ENCODE peak calls at places on chromosomes 6 and 20, in four cellular contexts. I, L, S and J are unnamed samples. For H3K9me3, the result is how much of the 10 kb centered on the place peaks cover.

GRCh38 chr20:63873477-63873971 is 8.5 kb downstream of the TPD52L2 start:
- DNase-seq in S (no peak), L (no peak), I (peak), J (no peak)

GRCh38 chr6:112155900-112156299 is 68.5 kb downstream of the FAM229B start:
- DNase-seq in L (no peak), I (no peak), S (no peak), J (no peak)

GRCh38 chr6:10248378-10248843 is 166.5 kb downstream of the TFAP2A start:
- DNase-seq in I (no peak), S (peak), L (no peak), J (no peak)

GRCh38 chr6:53447869-53448268 is 97.0 kb downstream of the GCLC start:
- DNase-seq in S (no peak), I (no peak), L (no peak), J (no peak)

GRCh38 chr6:71463061-71463460 is 174.4 kb downstream of the OGFRL1 start:
- DNase-seq in L (no peak), S (no peak), I (no peak), J (no peak)

GRCh38 chr6:130482645-130483390 is 117.0 kb downstream of the TMEM200A start:
- DNase-seq in I (no peak), S (no peak), L (no peak), J (no peak)

GRCh38 chr6:82396964-82397761 is 33.5 kb downstream of the TPBG start:
- DNase-seq in I (peak), S (no peak), L (no peak), J (peak)

GRCh38 chr20:58647814-58648501 is 3.1 kb upstream of the STX16 start:
- DNase-seq in L (no peak), I (no peak), S (no peak), J (no peak)

GRCh38 chr20:47810686-47811347 is 25.5 kb upstream of the SULF2 start:
- DNase-seq in S (no peak), I (no peak), L (no peak), J (no peak)

GRCh38 chr6:79601020-79601609 is 30.0 kb upstream of the SH3BGRL2 start:
- DNase-seq in S (no peak), L (no peak), I (peak), J (no peak)

GRCh38 chr6:136284909-136285308 is 4.7 kb downstream of the BCLAF1 start:
- DNase-seq in S (no peak), L (no peak), I (no peak), J (no peak)

GRCh38 chr6:38603492-38603891 is 36.2 kb downstream of the BTBD9 start:
- DNase-seq in L (no peak), I (no peak), S (no peak), J (no peak)

GRCh38 chr20:62064788-62065668 is 653 bp downstream of the TAF4 start:
- DNase-seq in I (no peak), S (no peak), L (peak), J (peak)

GRCh38 chr6:34638834-34639736 is 57.5 kb downstream of the ILRUN start:
- DNase-seq in S (no peak), L (peak), I (no peak), J (no peak)

GRCh38 chr20:42100137-42100704 is 482.0 kb upstream of the CHD6 start:
- DNase-seq in L (no peak), I (no peak), S (no peak), J (no peak)
- H3K9me3 ChIP-seq in L (under half), I (under half), S (under half), J (under half)

GRCh38 chr6:47434372-47435253 is 43.0 kb upstream of the CD2AP start:
- DNase-seq in L (no peak), S (no peak), I (no peak), J (no peak)
- TF ChIP-seq CTCF in L (no peak), S (no peak), I (no peak), J (no peak)

GRCh38 chr6:57329933-57330332 is 12.5 kb downstream of the PRIM2 start:
- DNase-seq in L (no peak), S (no peak), I (no peak), J (no peak)
- H3K9me3 ChIP-seq in L (half or more), S (under half), I (under half), J (under half)

DNA sequence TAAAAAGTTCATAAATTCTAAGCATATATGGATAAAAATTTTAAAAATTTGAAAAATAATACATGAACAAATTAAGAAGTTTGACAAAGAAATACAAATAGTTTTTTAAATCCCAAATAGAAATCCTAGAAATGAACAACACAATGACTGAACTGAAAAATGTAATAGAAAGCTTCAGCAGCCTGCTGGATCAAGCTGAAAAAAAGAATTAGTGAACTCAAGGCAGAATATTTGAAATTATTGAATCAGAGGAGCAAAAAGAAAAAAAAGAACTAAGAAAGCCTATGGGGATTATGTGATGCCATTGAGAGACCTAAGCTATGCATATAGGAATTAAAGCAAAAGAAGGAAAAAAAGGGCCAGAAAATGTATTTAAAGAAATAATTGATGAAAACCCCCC is 39.9 kb upstream of the TFB1M start:
- DNase-seq in L (peak), I (no peak), S (no peak), J (no peak)
- TF ChIP-seq CTCF in L (no peak), I (no peak), S (no peak), J (no peak)

GRCh38 chr20:14824996-14825395 is 487.6 kb upstream of the FLRT3 start:
- DNase-seq in L (no peak), I (no peak), S (no peak), J (no peak)
- H3K9me3 ChIP-seq in L (under half), I (under half), S (under half), J (under half)

GRCh38 chr20:43925786-43926185 is 11.1 kb downstream of the TOX2 start:
- DNase-seq in L (no peak), I (no peak), S (no peak), J (no peak)
- TF ChIP-seq CTCF in L (no peak), I (no peak), S (no peak), J (no peak)